ENCODE peak calls at places on chromosomes 2 and 18, in four cellular contexts. R is K562, K is HepG2, E is GM12878. S is an unnamed sample.

GRCh38 chr2:170974304-170974993 is 45.4 kb downstream of the GORASP2 start:
- DNase-seq in R (no peak), K (peak), E (no peak), S (no peak)

GRCh38 chr2:201907128-201907886 is 101.0 kb downstream of the CDK15 start:
- DNase-seq in R (peak), K (no peak), E (no peak), S (no peak)

GRCh38 chr18:50315100-50315871 is 27.8 kb upstream of the CXXC1 start:
- DNase-seq in R (no peak), K (no peak), E (peak), S (no peak)

GRCh38 chr2:14634885-14635871 is 2.7 kb downstream of the LRATD1 start:
- DNase-seq in R (peak), K (no peak), E (no peak), S (peak)

GRCh38 chr18:28183418-28184078 is 6.6 kb upstream of the CDH2 start:
- DNase-seq in R (no peak), K (peak), E (no peak), S (no peak)

GRCh38 chr2:101351207-101351606 is 36.1 kb downstream of the CREG2 start:
- DNase-seq in R (no peak), K (no peak), E (no peak), S (no peak)

GRCh38 chr2:58762176-58762781 is 521.2 kb upstream of the FANCL start:
- DNase-seq in R (peak), K (peak), E (no peak), S (peak)

GRCh38 chr2:173866858-173867620 is 98.1 kb downstream of the SP3 start:
- DNase-seq in R (no peak), K (no peak), E (no peak), S (no peak)

GRCh38 chr2:58560531-58560930 is 319.4 kb upstream of the FANCL start:
- DNase-seq in R (no peak), K (no peak), E (no peak), S (no peak)

GRCh38 chr2:241191101-241191500 is 2.6 kb downstream of the ANO7 start:
- DNase-seq in R (peak), K (no peak), E (no peak), S (no peak)

GRCh38 chr2:48844418-48845155 is 89.1 kb upstream of the LHCGR start:
- DNase-seq in R (no peak), K (no peak), E (no peak), S (no peak)

GRCh38 chr2:218010116-218010837 is 7.5 kb upstream of the TNS1 start:
- DNase-seq in R (peak), K (no peak), E (no peak), S (peak)

GRCh38 chr2:223093436-223093839 is 41.4 kb downstream of the KCNE4 start:
- DNase-seq in R (no peak), K (no peak), E (no peak), S (no peak)

GRCh38 chr2:39530423-39530866 is 93.4 kb upstream of the MAP4K3 start:
- DNase-seq in R (no peak), K (no peak), E (no peak), S (no peak)

GRCh38 chr2:121055088-121055487 is 229.9 kb downstream of the TFCP2L1 start:
- DNase-seq in R (no peak), K (no peak), E (no peak), S (no peak)

GRCh38 chr2:233815861-233816260 is 37.7 kb downstream of the MROH2A start:
- DNase-seq in R (no peak), K (no peak), E (no peak), S (no peak)

GRCh38 chr2:113686537-113686936 is 59.5 kb downstream of the RABL2A start:
- DNase-seq in R (no peak), K (no peak), E (no peak), S (no peak)

GRCh38 chr18:9039441-9039950 is 63.0 kb upstream of the NDUFV2 start:
- DNase-seq in R (no peak), K (no peak), E (no peak), S (no peak)

GRCh38 chr2:17879913-17880274 is 1.4 kb downstream of the KCNS3 start:
- DNase-seq in R (no peak), K (peak), E (no peak), S (no peak)

GRCh38 chr2:30366199-30366691 is 80.8 kb upstream of the LCLAT1 start:
- DNase-seq in R (no peak), K (no peak), E (no peak), S (no peak)

GRCh38 chr18:34947711-34948125 is 93.5 kb upstream of the MAPRE2 start:
- DNase-seq in R (no peak), K (peak), E (no peak), S (no peak)

GRCh38 chr2:120360307-120360855 is 14.4 kb downstream of the INHBB start:
- DNase-seq in R (no peak), K (no peak), E (no peak), S (no peak)

GRCh38 chr2:16561251-16561650 is 104.4 kb downstream of the CYRIA start:
- DNase-seq in R (no peak), K (peak), E (no peak), S (no peak)

GRCh38 chr2:83578405-83578804 is 880.7 kb downstream of the SUCLG1 start:
- DNase-seq in R (no peak), K (no peak), E (no peak), S (no peak)

GRCh38 chr2:198137733-198138132 is 333.3 kb downstream of the PLCL1 start:
- DNase-seq in R (no peak), K (no peak), E (no peak), S (no peak)

GRCh38 chr18:13388586-13389490 is 170.3 kb downstream of the LDLRAD4 start:
- DNase-seq in R (no peak), K (no peak), E (no peak), S (no peak)

GRCh38 chr2:12716250-12717190 is at the start of gene TRIB2:
- DNase-seq in R (peak), K (peak), E (no peak), S (peak)

GRCh38 chr2:177799531-177799930 is 273.0 kb downstream of the PDE11A start:
- DNase-seq in R (peak), K (peak), E (no peak), S (peak)

GRCh38 chr2:173961346-173961705 is 3.8 kb downstream of the SP3 start:
- DNase-seq in R (no peak), K (peak), E (no peak), S (no peak)

GRCh38 chr2:128638311-128638710 is 319.6 kb upstream of the HS6ST1 start:
- DNase-seq in R (no peak), K (no peak), E (no peak), S (no peak)

GRCh38 chr18:32576296-32576916 is 105.7 kb upstream of the GAREM1 start:
- DNase-seq in R (no peak), K (peak), E (no peak), S (peak)
- TF ChIP-seq TARDBP in R (no peak), K (no peak), E (no peak), S (no peak)

GRCh38 chr2:127355407-127356008 is 32.3 kb downstream of the MAP3K2 start:
- DNase-seq in R (peak), K (peak), E (no peak), S (no peak)
- TF ChIP-seq TARDBP in R (no peak), K (no peak), E (no peak), S (no peak)

GRCh38 chr2:54107455-54107764 is 8.0 kb upstream of the ACYP2 start:
- DNase-seq in R (no peak), K (no peak), E (no peak), S (no peak)

GRCh38 chr2:54103454-54104314 is 11.7 kb upstream of the ACYP2 start:
- DNase-seq in R (peak), K (peak), E (no peak), S (peak)

GRCh38 chr2:54109848-54110247 is 5.6 kb upstream of the ACYP2 start:
- DNase-seq in R (no peak), K (no peak), E (no peak), S (no peak)

GRCh38 chr2:54107903-54108615 is 7.4 kb upstream of the ACYP2 start:
- DNase-seq in R (no peak), K (no peak), E (no peak), S (no peak)

DNA sequence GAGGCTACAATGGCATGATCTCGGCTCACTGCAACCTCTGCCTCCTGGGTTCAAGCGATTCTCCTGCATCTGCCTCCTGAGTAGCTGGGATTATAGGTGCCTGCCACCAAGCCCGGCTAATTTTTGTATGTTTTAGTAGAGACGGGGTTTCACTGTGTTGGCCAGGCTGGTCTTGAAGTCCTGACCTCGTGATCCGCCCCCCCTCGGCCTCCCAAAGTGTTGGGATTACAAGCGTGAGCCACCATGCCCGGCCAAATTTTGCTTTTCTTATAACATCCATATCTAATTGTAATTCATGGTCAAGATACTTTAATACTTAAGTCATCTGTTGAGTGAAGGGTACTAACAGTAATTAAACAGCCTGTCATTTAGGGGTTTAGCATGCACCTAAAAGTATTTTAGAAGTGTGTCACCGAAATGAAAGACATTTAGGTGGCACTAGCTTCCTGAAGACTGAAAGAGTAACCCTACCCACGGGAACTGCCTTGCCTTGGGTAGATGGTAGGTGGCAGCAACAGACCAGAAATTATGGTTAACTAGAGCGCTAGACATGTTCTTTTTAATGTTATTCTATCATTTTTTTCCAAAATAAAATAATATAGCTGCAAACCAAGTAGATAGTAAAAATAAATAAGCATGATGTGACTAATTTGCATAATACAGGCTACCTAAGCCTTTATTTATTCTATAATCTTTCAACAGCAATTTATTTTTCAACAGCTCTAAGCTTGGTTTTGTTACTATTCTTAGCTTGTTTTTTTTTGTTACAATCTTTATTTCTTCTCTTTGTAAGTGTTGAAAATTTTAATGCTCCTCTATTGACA is 8.6 kb upstream of the ACYP2 start:
- DNase-seq in R (peak), K (peak), E (no peak), S (peak)
- TF ChIP-seq TARDBP in R (no peak), K (no peak), E (no peak), S (no peak)

GRCh38 chr2:98467082-98467536 is 22.5 kb downstream of the INPP4A start:
- DNase-seq in R (no peak), K (no peak), E (no peak), S (no peak)

GRCh38 chr2:98465456-98466201 is 21.0 kb downstream of the INPP4A start:
- DNase-seq in R (peak), K (no peak), E (peak), S (peak)

GRCh38 chr2:98469862-98470544 is 25.3 kb downstream of the INPP4A start:
- DNase-seq in R (no peak), K (no peak), E (no peak), S (no peak)

GRCh38 chr2:98468621-98469236 is 24.1 kb downstream of the INPP4A start:
- DNase-seq in R (no peak), K (no peak), E (peak), S (no peak)

DNA sequence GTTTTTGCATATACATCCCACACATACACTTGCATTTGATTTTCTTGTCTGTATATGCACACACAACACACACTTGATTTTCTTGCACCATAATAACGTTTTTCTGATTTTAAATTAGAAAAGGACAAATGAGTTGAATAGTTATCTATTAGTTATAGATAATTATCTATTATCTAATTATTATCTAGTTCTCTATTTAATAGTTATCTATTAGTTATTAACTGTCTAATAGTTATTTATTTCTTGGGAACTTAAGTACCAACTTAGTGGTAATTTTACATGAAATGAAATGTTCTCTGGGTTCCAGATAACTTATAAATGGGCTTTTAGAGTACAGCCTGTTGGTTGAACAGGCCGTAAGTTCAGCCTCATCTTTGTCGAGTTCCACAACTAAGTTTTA is 23.0 kb downstream of the INPP4A start:
- DNase-seq in R (no peak), K (no peak), E (no peak), S (no peak)
- TF ChIP-seq TARDBP in R (no peak), K (no peak), E (no peak), S (no peak)

DNA sequence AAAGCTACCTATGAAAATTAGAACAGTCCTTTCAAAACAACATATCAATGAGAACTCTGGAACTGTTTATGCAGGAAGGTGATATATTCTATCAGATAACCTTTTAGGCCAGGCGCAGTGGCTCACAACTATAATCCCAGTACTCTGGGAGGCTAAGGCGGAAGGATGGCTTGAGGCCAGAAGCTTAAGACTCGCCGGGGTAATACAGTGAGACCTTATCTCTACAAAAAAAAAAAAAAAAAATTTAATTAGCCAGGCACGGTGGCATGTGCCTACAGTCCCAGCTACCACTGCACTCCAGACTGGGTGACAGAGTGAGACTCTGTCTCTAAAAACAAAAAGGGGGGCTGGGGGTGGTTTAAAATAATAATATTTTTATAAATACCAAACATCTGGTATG is 77.9 kb downstream of the OSBPL1A start:
- DNase-seq in R (no peak), K (no peak), E (no peak), S (no peak)
- TF ChIP-seq TARDBP in R (no peak), K (no peak), E (no peak), S (no peak)

GRCh38 chr2:52264488-52264887 is 1232.6 kb upstream of the NRXN1 start:
- DNase-seq in R (no peak), K (no peak), E (no peak), S (no peak)
- TF ChIP-seq TARDBP in R (no peak), K (no peak), E (no peak), S (no peak)

DNA sequence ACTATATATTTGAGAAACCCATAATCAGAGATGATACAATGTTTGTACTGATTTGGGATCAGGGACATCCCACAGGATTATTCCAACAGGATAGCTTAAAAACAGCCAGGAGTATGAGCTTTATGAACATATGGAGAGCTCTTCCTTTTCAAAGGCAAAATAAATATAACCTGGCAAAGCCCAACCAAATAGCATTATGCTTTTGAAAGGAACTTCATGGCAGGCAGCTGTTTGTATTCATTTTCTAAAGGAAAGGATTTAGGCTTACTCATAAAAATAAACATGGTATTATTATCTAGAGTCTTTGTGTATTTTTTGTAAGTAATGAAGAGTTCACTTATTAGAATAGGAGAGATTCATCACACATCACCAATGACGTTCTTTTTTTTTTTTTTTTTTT is 44.4 kb downstream of the CCDC195 start:
- DNase-seq in R (no peak), K (no peak), E (no peak), S (no peak)
- TF ChIP-seq TARDBP in R (no peak), K (no peak), E (no peak), S (no peak)